ENCODE peak calls at places on chromosomes 16 and 17, in six cellular contexts. N, Z, S, U, J and W are unnamed samples. For H3K36me3, the result is how much of the 10 kb centered on the place peaks cover.

GRCh38 chr17:47735536-47736011 is 2.5 kb downstream of the TBX21 start:
- DNase-seq in N (peak), Z (no peak), S (no peak), U (no peak), J (no peak), W (no peak)

GRCh38 chr16:81558444-81559175 is 114.0 kb downstream of the CMIP start:
- DNase-seq in N (no peak), Z (no peak), S (no peak), U (no peak), J (no peak), W (no peak)

GRCh38 chr17:28665994-28666393 is 4.0 kb downstream of the SUPT6H start:
- DNase-seq in N (no peak), Z (no peak), S (no peak), U (no peak), J (no peak), W (no peak)

GRCh38 chr17:37744961-37745800 is at the start of gene HNF1B:
- DNase-seq in N (no peak), Z (no peak), S (no peak), U (no peak), J (no peak), W (peak)

GRCh38 chr16:75074920-75075687 is 41.5 kb downstream of the LDHD start:
- DNase-seq in N (no peak), Z (no peak), S (peak), U (no peak), J (no peak), W (no peak)

GRCh38 chr17:66354981-66355380 is 52.6 kb downstream of the PRKCA start:
- DNase-seq in N (no peak), Z (peak), S (no peak), U (no peak), J (no peak), W (no peak)

GRCh38 chr17:77329741-77330531 is 189.2 kb downstream of the SEC14L1 start:
- DNase-seq in N (peak), Z (no peak), S (no peak), U (no peak), J (no peak), W (peak)

GRCh38 chr16:14520753-14521152 is 109.3 kb downstream of the PARN start:
- DNase-seq in N (no peak), Z (no peak), S (no peak), U (no peak), J (no peak), W (no peak)

GRCh38 chr17:77126519-77126918 is 14.2 kb upstream of the SEC14L1 start:
- DNase-seq in N (no peak), Z (no peak), S (no peak), U (no peak), J (no peak), W (no peak)

GRCh38 chr17:80475949-80476876 is at the start of gene NPTX1:
- DNase-seq in N (peak), Z (peak), S (no peak), U (no peak), J (no peak), W (peak)

GRCh38 chr16:84737658-84738057 is 37.9 kb downstream of the USP10 start:
- DNase-seq in N (no peak), Z (no peak), S (no peak), U (no peak), J (no peak), W (no peak)

GRCh38 chr16:18839555-18839954 is 38.2 kb upstream of the ARL6IP1 start:
- DNase-seq in N (no peak), Z (no peak), S (no peak), U (no peak), J (no peak), W (peak)

GRCh38 chr17:6279659-6280058 is 155.3 kb downstream of the AIPL1 start:
- DNase-seq in N (no peak), Z (no peak), S (peak), U (peak), J (no peak), W (peak)

GRCh38 chr16:80935691-80936090 is 71.0 kb downstream of the CMC2 start:
- DNase-seq in N (no peak), Z (no peak), S (no peak), U (no peak), J (no peak), W (no peak)

GRCh38 chr16:67169642-67170167 is 633 bp upstream of the NOL3 start:
- DNase-seq in N (peak), Z (peak), S (peak), U (no peak), J (no peak), W (peak)

GRCh38 chr16:83137326-83137770 is 510.6 kb downstream of the CDH13 start:
- DNase-seq in N (peak), Z (peak), S (peak), U (no peak), J (no peak), W (no peak)

GRCh38 chr17:28960256-28961106 is 9.2 kb upstream of the PHF12 start:
- DNase-seq in N (peak), Z (no peak), S (no peak), U (no peak), J (no peak), W (peak)

GRCh38 chr16:51228097-51228659 is 77.1 kb upstream of the SALL1 start:
- DNase-seq in N (no peak), Z (no peak), S (no peak), U (no peak), J (no peak), W (peak)

GRCh38 chr17:82603981-82604448 is 44.2 kb downstream of the WDR45B start:
- DNase-seq in N (peak), Z (no peak), S (no peak), U (no peak), J (no peak), W (no peak)

GRCh38 chr17:41739661-41740352 is 5.4 kb upstream of the HAP1 start:
- DNase-seq in N (peak), Z (peak), S (no peak), U (no peak), J (no peak), W (no peak)

GRCh38 chr16:27326738-27327585 is 13.2 kb downstream of the IL4R start:
- DNase-seq in N (peak), Z (peak), S (peak), U (no peak), J (peak), W (peak)

GRCh38 chr16:27468941-27469531 is 67.1 kb downstream of the IL21R start:
- DNase-seq in N (peak), Z (no peak), S (no peak), U (no peak), J (no peak), W (no peak)

GRCh38 chr16:48300391-48300856 is 53.1 kb upstream of the ABCC11 start:
- DNase-seq in N (peak), Z (peak), S (no peak), U (no peak), J (peak), W (no peak)

GRCh38 chr16:28258571-28258970 is 33.8 kb upstream of the SBK1 start:
- DNase-seq in N (no peak), Z (peak), S (no peak), U (no peak), J (peak), W (peak)

GRCh38 chr16:9489823-9490467 is 398.5 kb downstream of the HAPSTR1 start:
- DNase-seq in N (no peak), Z (no peak), S (no peak), U (no peak), J (no peak), W (no peak)

GRCh38 chr17:43721537-43722268 is 36.9 kb downstream of the SOST start:
- DNase-seq in N (no peak), Z (peak), S (no peak), U (no peak), J (no peak), W (peak)

GRCh38 chr16:71311553-71312158 is 22.5 kb upstream of the CMTR2 start:
- DNase-seq in N (no peak), Z (peak), S (peak), U (peak), J (no peak), W (peak)

GRCh38 chr16:85399583-85400284 is 213.4 kb upstream of the GSE1 start:
- DNase-seq in N (no peak), Z (no peak), S (no peak), U (no peak), J (no peak), W (no peak)

GRCh38 chr16:54414671-54415070 is 128.1 kb upstream of the IRX3 start:
- DNase-seq in N (no peak), Z (no peak), S (no peak), U (no peak), J (no peak), W (no peak)

GRCh38 chr17:66373944-66374817 is 71.8 kb downstream of the PRKCA start:
- DNase-seq in N (no peak), Z (no peak), S (no peak), U (no peak), J (peak), W (peak)

GRCh38 chr17:40480501-40481003 is 20.9 kb downstream of the TNS4 start:
- DNase-seq in N (peak), Z (peak), S (peak), U (no peak), J (no peak), W (no peak)

GRCh38 chr17:40477796-40478195 is 23.6 kb downstream of the TNS4 start:
- DNase-seq in N (peak), Z (no peak), S (no peak), U (no peak), J (no peak), W (no peak)

GRCh38 chr17:40478486-40478885 is 22.9 kb downstream of the TNS4 start:
- DNase-seq in N (peak), Z (no peak), S (no peak), U (no peak), J (no peak), W (no peak)

GRCh38 chr17:40481106-40481505 is 20.3 kb downstream of the TNS4 start:
- DNase-seq in N (no peak), Z (no peak), S (no peak), U (no peak), J (no peak), W (no peak)

DNA sequence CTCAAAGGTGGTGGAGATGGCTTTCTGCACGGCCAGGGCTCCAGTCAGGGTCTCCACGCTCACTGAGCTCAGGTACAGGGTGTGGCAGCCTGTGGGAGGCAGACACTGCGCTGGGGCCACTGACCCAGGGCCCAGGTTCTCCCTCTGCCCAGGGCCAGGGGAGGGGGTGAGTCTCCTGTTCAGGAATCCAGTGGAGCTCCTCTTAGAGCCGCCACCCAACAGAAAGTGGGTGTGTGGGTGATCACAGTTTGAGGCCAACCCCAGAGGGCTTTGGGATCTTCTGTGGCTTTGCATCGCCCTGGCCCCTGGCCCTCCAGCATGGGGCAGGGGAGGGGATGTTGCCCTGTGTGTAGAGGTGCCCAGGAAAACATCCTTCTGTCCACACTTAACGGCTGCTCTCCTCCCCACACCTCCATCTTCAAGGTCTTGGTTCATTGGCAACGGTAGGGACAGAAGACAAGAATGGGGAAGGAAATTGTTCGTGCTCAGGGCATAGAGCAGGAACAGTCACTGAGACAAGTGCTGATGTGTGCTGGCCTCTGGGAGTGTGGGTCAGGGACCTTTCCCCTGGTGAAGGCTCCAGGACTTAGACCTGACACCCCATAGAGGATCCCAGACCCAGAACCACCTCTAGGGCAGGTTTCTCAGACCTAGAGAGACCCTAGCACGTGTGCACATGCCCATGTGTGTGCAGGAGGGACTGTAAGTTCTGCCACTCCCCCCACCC is 21.5 kb downstream of the TNS4 start:
- DNase-seq in N (peak), Z (no peak), S (peak), U (no peak), J (no peak), W (no peak)
- H3K4me3 ChIP-seq in N (no peak), Z (no peak), S (peak), U (no peak), J (no peak), W (no peak)

GRCh38 chr16:15608398-15609285 is 34.3 kb downstream of the MARF1 start:
- DNase-seq in N (no peak), Z (no peak), S (no peak), U (no peak), J (no peak), W (no peak)
- H3K36me3 ChIP-seq in N (under half), Z (under half), S (half or more), U (under half), J (half or more), W (under half)

GRCh38 chr17:7650509-7651096 is at the start of gene ATP1B2:
- DNase-seq in N (peak), Z (peak), S (peak), U (no peak), J (peak), W (peak)

GRCh38 chr17:7652659-7653343 is 2.1 kb downstream of the ATP1B2 start:
- DNase-seq in N (no peak), Z (no peak), S (no peak), U (no peak), J (no peak), W (peak)

GRCh38 chr17:7654832-7655540 is 4.3 kb downstream of the ATP1B2 start:
- DNase-seq in N (no peak), Z (peak), S (no peak), U (no peak), J (no peak), W (peak)

GRCh38 chr17:7651097-7651958 is 602 bp downstream of the ATP1B2 start:
- DNase-seq in N (peak), Z (no peak), S (no peak), U (no peak), J (no peak), W (peak)

DNA sequence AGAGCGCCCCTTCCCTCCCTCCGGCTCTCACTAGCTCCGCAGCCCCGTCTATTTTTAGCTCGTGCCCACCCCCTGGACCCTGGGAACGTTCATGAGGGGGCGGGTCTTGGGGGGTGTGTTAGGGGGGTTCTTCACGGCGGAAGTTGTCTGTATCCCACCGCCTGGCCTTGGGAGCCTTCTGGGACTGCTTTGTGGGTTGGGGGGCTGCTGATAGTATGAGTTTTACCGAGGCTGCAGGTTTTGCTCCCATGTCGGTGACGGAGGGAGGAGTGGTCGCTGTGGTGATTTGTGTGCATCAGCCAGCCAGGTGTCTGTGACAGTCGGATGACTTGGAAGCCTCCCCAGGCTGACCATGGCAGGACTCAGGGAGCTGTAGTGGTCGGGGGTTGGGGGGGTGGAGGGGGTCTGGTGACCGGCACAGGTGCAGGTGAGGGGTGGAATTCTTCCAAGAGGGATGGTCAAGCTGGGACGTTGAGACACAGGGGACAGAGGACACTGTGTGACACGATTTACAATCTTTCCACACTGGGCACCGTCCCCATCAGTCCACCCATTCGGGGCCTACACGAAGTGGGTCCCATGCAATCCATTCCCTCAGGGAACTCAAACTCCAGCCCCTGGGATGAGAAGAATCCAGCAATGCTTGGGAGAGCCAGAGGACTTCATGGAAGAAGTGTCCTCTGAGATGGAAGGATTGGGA is 1.4 kb downstream of the ATP1B2 start:
- DNase-seq in N (no peak), Z (no peak), S (no peak), U (no peak), J (no peak), W (no peak)
- H3K4me3 ChIP-seq in N (no peak), Z (no peak), S (no peak), U (no peak), J (peak), W (peak)

GRCh38 chr16:4923853-4924252 is 13.1 kb downstream of the PPL start:
- DNase-seq in N (no peak), Z (no peak), S (no peak), U (no peak), J (no peak), W (no peak)
- H3K36me3 ChIP-seq in N (under half), Z (under half), S (under half), U (under half), J (under half), W (under half)

DNA sequence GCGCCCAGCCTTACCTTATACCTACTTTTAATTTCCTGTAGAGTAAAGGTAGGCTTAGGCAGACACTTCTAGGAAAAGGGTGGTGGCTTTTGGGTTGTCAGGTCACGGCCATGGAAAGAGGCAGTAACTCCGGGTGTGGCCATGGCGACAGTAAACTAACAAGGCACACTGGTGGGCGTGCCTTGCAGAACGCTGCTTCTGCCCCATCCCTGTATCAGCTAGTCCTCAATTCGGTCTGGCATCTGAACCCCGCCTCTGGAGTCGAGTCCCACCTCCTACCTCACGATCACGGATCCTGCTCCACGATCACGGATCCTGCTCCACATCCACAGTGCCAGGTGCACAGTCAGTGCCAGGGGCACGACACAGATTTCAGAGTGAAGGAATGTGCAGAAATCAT is 5.6 kb downstream of the ADCY9 start:
- DNase-seq in N (no peak), Z (peak), S (no peak), U (no peak), J (no peak), W (no peak)
- H3K4me3 ChIP-seq in N (no peak), Z (peak), S (no peak), U (no peak), J (peak), W (no peak)

DNA sequence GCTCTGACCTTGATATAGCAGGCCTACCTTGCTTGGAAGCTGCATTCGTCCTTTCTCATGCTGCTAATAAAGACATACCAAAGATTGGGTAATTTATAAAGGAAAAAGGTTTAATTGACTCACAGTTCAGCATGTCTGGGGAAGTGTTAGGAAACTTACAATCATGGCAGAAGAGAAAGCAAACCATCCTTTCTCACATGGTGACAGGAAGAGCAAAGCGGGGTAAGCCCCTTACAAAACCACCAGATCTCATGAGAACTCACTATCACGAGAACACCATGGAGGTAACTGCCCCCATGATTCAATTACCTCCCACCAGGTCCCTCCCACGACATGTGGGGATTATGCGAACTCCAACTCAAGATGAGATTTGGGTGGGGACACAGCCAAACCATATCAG is 6.0 kb upstream of the MAPT start:
- DNase-seq in N (no peak), Z (no peak), S (no peak), U (no peak), J (no peak), W (no peak)
- H3K36me3 ChIP-seq in N (under half), Z (under half), S (under half), U (under half), J (under half), W (under half)

GRCh38 chr17:40074871-40075215 is 12.1 kb downstream of the THRA start:
- DNase-seq in N (peak), Z (peak), S (no peak), U (no peak), J (no peak), W (no peak)

GRCh38 chr17:40073454-40074174 is 10.8 kb downstream of the THRA start:
- DNase-seq in N (peak), Z (no peak), S (no peak), U (no peak), J (no peak), W (no peak)

GRCh38 chr17:40075216-40076100 is 12.7 kb downstream of the THRA start:
- DNase-seq in N (peak), Z (peak), S (peak), U (no peak), J (peak), W (peak)

GRCh38 chr17:40072481-40073346 is 9.9 kb downstream of the THRA start:
- DNase-seq in N (peak), Z (peak), S (no peak), U (no peak), J (no peak), W (peak)

GRCh38 chr17:40074175-40074512 is 11.4 kb downstream of the THRA start:
- DNase-seq in N (peak), Z (no peak), S (no peak), U (no peak), J (no peak), W (peak)
- H3K4me3 ChIP-seq in N (no peak), Z (no peak), S (no peak), U (no peak), J (no peak), W (no peak)